ENCODE peak calls at places on chromosomes 7 and 10, in nine cellular contexts. W, K, Z, R, T, C, V, B and A are unnamed samples. For H3K9me3 and H3K4me1, the result is how much of the 10 kb centered on the place peaks cover.

GRCh38 chr10:22807238-22807637 is 92.9 kb upstream of the PIP4K2A start:
- DNase-seq in W (no peak), K (no peak), Z (no peak), R (no peak), T (no peak), C (no peak), V (no peak), B (no peak), A (no peak)

GRCh38 chr10:125023862-125024495 is 82.1 kb downstream of the ZRANB1 start:
- DNase-seq in W (no peak), K (peak), Z (peak), R (peak), T (no peak), C (peak), V (peak), B (no peak), A (no peak)

GRCh38 chr7:100632951-100633717 is 8.2 kb downstream of the TFR2 start:
- DNase-seq in W (peak), K (peak), Z (no peak), R (peak), T (no peak), C (peak), V (peak), B (peak), A (peak)

GRCh38 chr7:90931996-90932912 is 332.0 kb upstream of the FZD1 start:
- DNase-seq in W (no peak), K (no peak), Z (no peak), R (peak), T (no peak), C (no peak), V (no peak), B (no peak), A (no peak)

GRCh38 chr7:102426268-102427031 is 6.9 kb upstream of the ORAI2 start:
- DNase-seq in W (no peak), K (no peak), Z (no peak), R (no peak), T (no peak), C (no peak), V (peak), B (no peak), A (peak)

GRCh38 chr7:112009081-112009480 is 197.1 kb downstream of the DOCK4 start:
- DNase-seq in W (no peak), K (no peak), Z (no peak), R (no peak), T (no peak), C (no peak), V (no peak), B (peak), A (no peak)

GRCh38 chr7:36911788-36912187 is 187.5 kb upstream of the AOAH start:
- DNase-seq in W (no peak), K (no peak), Z (no peak), R (no peak), T (no peak), C (no peak), V (no peak), B (no peak), A (no peak)

GRCh38 chr10:131946321-131946751 is 35.4 kb downstream of the BNIP3 start:
- DNase-seq in W (no peak), K (no peak), Z (peak), R (no peak), T (peak), C (no peak), V (peak), B (peak), A (no peak)

GRCh38 chr10:77571490-77571889 is 66.1 kb downstream of the KCNMA1 start:
- DNase-seq in W (no peak), K (no peak), Z (peak), R (no peak), T (no peak), C (no peak), V (no peak), B (no peak), A (no peak)

GRCh38 chr7:68321076-68321639 is 1277.1 kb upstream of the AUTS2 start:
- DNase-seq in W (peak), K (peak), Z (peak), R (peak), T (peak), C (peak), V (no peak), B (no peak), A (no peak)

GRCh38 chr10:62059424-62059913 is 158.0 kb downstream of the ARID5B start:
- DNase-seq in W (no peak), K (no peak), Z (no peak), R (no peak), T (no peak), C (no peak), V (no peak), B (no peak), A (no peak)

GRCh38 chr10:98030093-98030821 is at the start of gene CRTAC1:
- DNase-seq in W (peak), K (peak), Z (peak), R (peak), T (no peak), C (peak), V (peak), B (no peak), A (no peak)

GRCh38 chr7:74482629-74483401 is 29.1 kb downstream of the GTF2IRD1 start:
- DNase-seq in W (no peak), K (no peak), Z (no peak), R (no peak), T (peak), C (peak), V (no peak), B (peak), A (no peak)

GRCh38 chr7:26865094-26865388 is 651 bp upstream of the SKAP2 start:
- DNase-seq in W (no peak), K (peak), Z (no peak), R (peak), T (no peak), C (no peak), V (peak), B (no peak), A (no peak)

GRCh38 chr10:95295031-95295755 is 4.4 kb upstream of the PDLIM1 start:
- DNase-seq in W (peak), K (no peak), Z (peak), R (no peak), T (peak), C (peak), V (peak), B (peak), A (peak)

GRCh38 chr7:67364441-67365017 is 367.9 kb downstream of the TYW1 start:
- DNase-seq in W (no peak), K (no peak), Z (no peak), R (no peak), T (no peak), C (peak), V (no peak), B (no peak), A (no peak)

GRCh38 chr7:45066409-45066808 is 22.4 kb downstream of the NACAD start:
- DNase-seq in W (no peak), K (no peak), Z (no peak), R (no peak), T (no peak), C (no peak), V (no peak), B (no peak), A (no peak)

GRCh38 chr7:27147211-27148030 is at the start of gene HOXA6:
- DNase-seq in W (no peak), K (peak), Z (peak), R (no peak), T (peak), C (peak), V (peak), B (peak), A (no peak)

GRCh38 chr7:99504281-99504602 is 220 bp upstream of the ZKSCAN5 start:
- DNase-seq in W (no peak), K (peak), Z (no peak), R (no peak), T (peak), C (no peak), V (no peak), B (no peak), A (no peak)

GRCh38 chr10:131183546-131184045 is 127.9 kb downstream of the TCERG1L start:
- DNase-seq in W (no peak), K (no peak), Z (no peak), R (no peak), T (no peak), C (no peak), V (peak), B (no peak), A (peak)

GRCh38 chr10:70145166-70145665 is 1.3 kb downstream of the TYSND1 start:
- DNase-seq in W (no peak), K (no peak), Z (no peak), R (peak), T (no peak), C (peak), V (no peak), B (no peak), A (no peak)

GRCh38 chr10:58775960-58776574 is 263.4 kb downstream of the BICC1 start:
- DNase-seq in W (no peak), K (no peak), Z (no peak), R (peak), T (no peak), C (no peak), V (no peak), B (peak), A (no peak)

GRCh38 chr7:144857463-144857862 is 21.6 kb upstream of the TPK1 start:
- DNase-seq in W (no peak), K (no peak), Z (no peak), R (no peak), T (no peak), C (no peak), V (no peak), B (no peak), A (no peak)

GRCh38 chr7:17233643-17234397 is 64.6 kb upstream of the AHR start:
- DNase-seq in W (no peak), K (no peak), Z (no peak), R (no peak), T (no peak), C (no peak), V (peak), B (no peak), A (peak)

GRCh38 chr10:80509403-80510161 is 28.1 kb upstream of the SH2D4B start:
- DNase-seq in W (no peak), K (no peak), Z (no peak), R (peak), T (no peak), C (peak), V (no peak), B (peak), A (no peak)

GRCh38 chr7:141563956-141564623 is 12.9 kb downstream of the AGK start:
- DNase-seq in W (no peak), K (no peak), Z (no peak), R (no peak), T (no peak), C (no peak), V (no peak), B (no peak), A (no peak)

GRCh38 chr7:23852135-23852534 is 142.1 kb downstream of the STK31 start:
- DNase-seq in W (no peak), K (no peak), Z (no peak), R (no peak), T (no peak), C (no peak), V (no peak), B (no peak), A (no peak)

GRCh38 chr10:93379366-93380042 is 102.6 kb downstream of the MYOF start:
- DNase-seq in W (no peak), K (no peak), Z (no peak), R (no peak), T (no peak), C (no peak), V (no peak), B (peak), A (no peak)

GRCh38 chr7:121515651-121516401 is 119.7 kb upstream of the FAM3C start:
- DNase-seq in W (no peak), K (no peak), Z (no peak), R (no peak), T (no peak), C (no peak), V (no peak), B (no peak), A (no peak)

GRCh38 chr7:91396-92158 is 100.8 kb upstream of the FAM20C start:
- DNase-seq in W (no peak), K (peak), Z (peak), R (no peak), T (no peak), C (no peak), V (no peak), B (no peak), A (no peak)

GRCh38 chr10:76070861-76071260 is 639.4 kb downstream of the LRMDA start:
- DNase-seq in W (no peak), K (no peak), Z (no peak), R (no peak), T (no peak), C (no peak), V (no peak), B (no peak), A (no peak)

GRCh38 chr7:138842111-138842510 is 44.1 kb upstream of the ATP6V0A4 start:
- DNase-seq in W (no peak), K (no peak), Z (no peak), R (no peak), T (no peak), C (no peak), V (no peak), B (peak), A (no peak)

GRCh38 chr7:159271795-159272194 is 127.1 kb upstream of the VIPR2 start:
- DNase-seq in W (no peak), K (no peak), Z (no peak), R (no peak), T (no peak), C (no peak), V (no peak), B (no peak), A (no peak)
- H3K9me3 ChIP-seq in W (under half), K (under half), Z (under half), R (under half), T (under half), C (under half), V (under half), B (under half), A (under half)

GRCh38 chr10:29634764-29635625 is at the start of gene SVIL:
- DNase-seq in W (peak), K (no peak), Z (no peak), R (peak), T (peak), C (peak), V (peak), B (peak), A (no peak)
- TF ChIP-seq CTCF in W (no peak), K (no peak), Z (no peak), R (no peak), T (peak), C (peak), V (no peak), B (no peak), A (no peak)

GRCh38 chr10:86194684-86195083 is 171.9 kb downstream of the GRID1 start:
- DNase-seq in W (no peak), K (no peak), Z (no peak), R (no peak), T (no peak), C (no peak), V (peak), B (no peak), A (no peak)
- H3K4me1 ChIP-seq in W (under half), K (under half), Z (under half), R (under half), T (under half), C (under half), V (under half), B (under half), A (under half)

DNA sequence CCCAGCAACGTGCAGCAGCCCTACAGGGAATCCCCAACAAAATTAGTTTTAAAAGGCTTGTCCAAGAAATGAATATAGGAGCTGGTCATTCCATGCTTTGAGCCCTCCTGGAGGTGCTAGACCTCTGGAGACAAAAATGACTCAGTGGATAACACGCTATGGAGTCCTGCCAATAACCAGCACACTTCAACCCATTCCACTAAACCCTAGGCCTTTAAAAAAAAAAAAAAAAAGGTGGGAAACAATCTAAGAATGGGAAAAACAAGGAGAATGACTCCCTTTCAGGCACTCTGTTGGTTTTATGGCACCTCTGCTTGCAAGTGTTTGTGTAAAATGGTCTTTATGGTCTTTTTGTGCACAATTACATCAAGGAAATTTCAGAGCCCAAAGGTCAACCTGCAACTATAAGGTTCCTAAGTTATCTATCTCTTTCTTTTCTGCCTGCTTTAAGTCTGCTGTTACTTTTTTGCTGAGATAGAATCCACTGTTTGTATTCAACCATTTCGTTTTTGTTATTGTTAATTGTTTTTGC is 21.3 kb downstream of the AVL9 start:
- DNase-seq in W (no peak), K (no peak), Z (no peak), R (no peak), T (no peak), C (no peak), V (no peak), B (no peak), A (no peak)
- H3K9me3 ChIP-seq in W (under half), K (under half), Z (under half), R (under half), T (under half), C (under half), V (under half), B (under half), A (under half)

GRCh38 chr10:48616436-48616835 is 11.6 kb upstream of the ARHGAP22 start:
- DNase-seq in W (no peak), K (peak), Z (no peak), R (no peak), T (no peak), C (no peak), V (no peak), B (no peak), A (no peak)

GRCh38 chr10:48611133-48611532 is 6.3 kb upstream of the ARHGAP22 start:
- DNase-seq in W (peak), K (no peak), Z (no peak), R (no peak), T (no peak), C (no peak), V (no peak), B (no peak), A (no peak)

GRCh38 chr10:48613015-48613414 is 8.1 kb upstream of the ARHGAP22 start:
- DNase-seq in W (peak), K (no peak), Z (no peak), R (no peak), T (no peak), C (no peak), V (no peak), B (peak), A (no peak)

GRCh38 chr10:48612241-48612943 is 7.5 kb upstream of the ARHGAP22 start:
- DNase-seq in W (peak), K (no peak), Z (no peak), R (no peak), T (no peak), C (no peak), V (no peak), B (peak), A (no peak)

DNA sequence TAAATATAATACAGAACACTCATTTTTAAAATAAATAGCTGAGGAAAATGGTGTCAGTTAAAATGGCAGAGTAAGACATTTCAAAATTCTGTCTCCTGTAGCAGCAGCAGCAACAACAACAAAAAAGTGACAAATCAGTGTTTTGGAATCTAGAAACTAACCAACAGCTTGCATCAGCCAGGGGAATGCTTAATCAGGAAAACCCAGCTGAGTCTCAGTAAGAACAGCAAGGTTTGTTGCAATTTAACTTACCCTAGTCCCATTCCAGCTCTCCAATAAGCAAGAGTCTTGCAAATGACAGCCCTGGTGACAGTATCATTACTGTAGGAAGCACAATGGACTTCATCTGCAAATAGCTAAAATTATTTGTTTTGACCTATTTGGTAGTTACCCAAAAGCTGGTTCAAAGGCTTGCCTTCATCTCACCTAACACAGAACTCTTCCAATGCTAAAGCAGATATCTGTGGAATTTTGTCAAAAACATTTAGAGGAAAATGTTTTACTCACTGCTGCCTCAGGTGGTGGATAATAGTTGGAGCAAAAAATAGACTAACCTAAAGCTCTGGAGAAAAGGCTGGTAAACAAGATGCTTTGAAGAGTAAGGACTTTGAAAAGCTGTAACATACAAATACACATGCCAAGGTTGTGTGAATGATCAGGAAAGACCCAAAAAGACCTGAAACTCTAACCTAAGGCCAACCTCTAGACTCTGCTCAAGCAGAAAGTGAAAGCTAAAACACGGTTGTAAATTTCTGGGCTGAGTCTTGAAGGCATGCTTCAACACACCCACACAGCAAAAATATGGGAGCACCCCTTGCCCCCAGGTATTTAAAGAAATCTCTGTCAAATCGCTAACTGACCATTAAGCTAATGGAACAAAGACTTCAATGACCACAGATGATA is 9.9 kb upstream of the ARHGAP22 start:
- DNase-seq in W (no peak), K (no peak), Z (no peak), R (no peak), T (no peak), C (no peak), V (no peak), B (peak), A (no peak)
- TF ChIP-seq CTCF in W (no peak), K (peak), Z (no peak), R (no peak), T (no peak), C (no peak), V (peak), B (peak), A (no peak)

GRCh38 chr7:131029002-131029401 is 295.0 kb upstream of the KLF14 start:
- DNase-seq in W (no peak), K (no peak), Z (no peak), R (no peak), T (no peak), C (no peak), V (no peak), B (no peak), A (no peak)

GRCh38 chr7:131035088-131035770 is 292.4 kb upstream of the MKLN1 start:
- DNase-seq in W (no peak), K (no peak), Z (no peak), R (no peak), T (no peak), C (no peak), V (no peak), B (no peak), A (no peak)

GRCh38 chr7:131034166-131034881 is 293.4 kb upstream of the MKLN1 start:
- DNase-seq in W (no peak), K (no peak), Z (no peak), R (no peak), T (no peak), C (no peak), V (no peak), B (no peak), A (no peak)

GRCh38 chr7:131028293-131028692 is 294.3 kb upstream of the KLF14 start:
- DNase-seq in W (no peak), K (no peak), Z (no peak), R (no peak), T (no peak), C (no peak), V (no peak), B (no peak), A (no peak)

DNA sequence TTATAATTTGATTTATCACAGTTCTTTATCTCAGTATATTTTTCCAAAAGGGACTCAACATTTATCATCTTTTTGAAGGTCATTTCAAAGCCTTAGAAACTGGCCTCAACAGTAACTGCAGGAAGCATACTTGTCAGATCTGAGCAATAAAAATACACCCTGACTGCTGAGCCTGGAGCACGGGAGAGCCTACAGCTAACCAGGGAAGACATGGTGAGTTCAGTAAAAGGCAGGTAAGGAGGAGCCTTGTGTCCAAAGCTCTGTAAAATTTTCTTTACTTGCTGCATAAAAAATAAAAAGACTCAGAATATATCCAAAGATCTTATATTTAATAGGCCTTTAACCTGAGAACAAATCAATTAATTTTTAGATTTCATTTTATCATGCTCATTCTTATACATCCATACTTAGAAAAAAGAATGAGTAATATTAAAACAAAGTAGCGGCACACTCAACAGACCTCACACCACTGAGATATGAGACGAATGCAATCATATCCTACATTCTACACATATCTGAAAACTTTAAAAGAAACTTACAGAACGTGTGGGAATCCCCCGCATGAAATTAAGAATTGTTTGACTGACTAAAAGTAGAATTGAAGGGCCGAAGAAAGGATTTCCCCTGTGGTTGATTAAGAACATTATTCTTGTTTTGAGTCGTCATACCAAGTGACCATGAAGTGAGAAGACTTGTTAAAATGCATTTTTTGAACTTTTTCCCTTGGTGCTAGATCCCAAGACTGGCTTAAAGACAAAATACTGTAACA is 296.4 kb upstream of the MKLN1 start:
- DNase-seq in W (no peak), K (no peak), Z (no peak), R (no peak), T (no peak), C (no peak), V (no peak), B (no peak), A (no peak)
- H3K4me1 ChIP-seq in W (under half), K (under half), Z (under half), R (under half), T (under half), C (half or more), V (half or more), B (under half), A (half or more)

GRCh38 chr10:5040781-5041470 is 37.3 kb upstream of the AKR1C2 start:
- DNase-seq in W (no peak), K (no peak), Z (no peak), R (no peak), T (no peak), C (no peak), V (no peak), B (peak), A (no peak)
- H3K9me3 ChIP-seq in W (under half), K (under half), Z (under half), R (under half), T (under half), C (under half), V (under half), B (under half), A (under half)